ENCODE peak calls at places on chromosomes 1 and 21, in six cellular contexts. Y, H, Q, T, D and U are unnamed samples.

GRCh38 chr1:3902546-3902945 is 2.5 kb upstream of the C1orf174 start:
- DNase-seq in T (no peak), Q (no peak), D (no peak), Y (no peak), H (no peak), U (no peak)

GRCh38 chr1:78408192-78408591 is 82.6 kb upstream of the PTGFR start:
- DNase-seq in T (no peak), H (no peak), Y (peak), D (no peak), Q (no peak), U (no peak)

GRCh38 chr1:81844477-81844876 is 43.7 kb downstream of the ADGRL2 start:
- DNase-seq in Y (no peak), H (no peak), T (no peak), D (no peak), Q (no peak), U (no peak)

GRCh38 chr1:165369255-165369848 is 12.8 kb upstream of the LMX1A start:
- DNase-seq in T (peak), Y (peak), D (peak), H (peak), Q (peak), U (peak)

GRCh38 chr1:59110287-59110686 is 186.6 kb upstream of the FGGY start:
- DNase-seq in D (no peak), Y (no peak), H (no peak), Q (no peak), T (no peak), U (no peak)

GRCh38 chr1:43659384-43659783 is 9.4 kb downstream of the KDM4A start:
- DNase-seq in H (no peak), Y (no peak), D (no peak), Q (no peak), T (no peak), U (no peak)

GRCh38 chr1:235450886-235451457 is 53.3 kb downstream of the B3GALNT2 start:
- DNase-seq in T (no peak), Q (peak), Y (no peak), D (no peak), H (no peak), U (no peak)

GRCh38 chr1:154983776-154984466 is 777 bp downstream of the FLAD1 start:
- DNase-seq in H (no peak), Y (no peak), Q (no peak), T (no peak), D (no peak), U (no peak)

GRCh38 chr1:75539230-75540116 is 71.4 kb downstream of the SLC44A5 start:
- DNase-seq in H (no peak), Y (no peak), T (no peak), Q (peak), D (no peak), U (no peak)

GRCh38 chr1:59150537-59151386 is 146.1 kb upstream of the FGGY start:
- DNase-seq in D (no peak), Y (peak), T (peak), H (peak), Q (peak), U (no peak)

DNA sequence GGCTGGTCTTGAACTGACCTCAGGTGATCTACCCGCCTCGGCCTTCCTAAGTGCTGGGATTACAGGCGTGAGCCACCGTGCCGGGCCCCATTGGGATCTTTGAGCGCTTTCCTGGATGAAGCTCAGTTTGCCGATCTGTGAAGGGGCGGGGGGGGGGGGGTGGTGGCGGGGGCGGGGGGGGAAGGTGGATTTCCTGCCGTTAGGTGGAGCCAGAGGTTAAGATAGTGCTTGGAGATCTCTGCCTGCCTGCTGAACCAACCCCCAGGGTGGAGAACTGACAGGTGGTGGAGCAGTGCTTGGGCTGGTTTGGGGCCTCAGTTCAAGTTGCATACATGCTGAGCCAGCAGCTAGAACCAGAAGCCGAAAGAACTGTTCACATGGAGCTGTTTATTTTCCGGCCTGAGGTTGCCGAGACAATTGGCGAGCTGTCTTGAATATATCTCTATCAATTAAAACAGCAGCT is 1.7 kb downstream of the TMCC2 start:
- DNase-seq in Q (peak), Y (peak), H (peak), D (no peak), T (peak), U (no peak)
- TF ChIP-seq CTCF in Q (no peak), Y (peak), H (no peak), D (peak), T (peak), U (peak)

GRCh38 chr1:31765041-31765467 is 914 bp upstream of the ADGRB2 start:
- DNase-seq in Y (peak), Q (no peak), H (no peak), T (no peak), D (peak), U (no peak)
- TF ChIP-seq CTCF in Y (no peak), Q (no peak), H (peak), T (peak), D (peak), U (no peak)

DNA sequence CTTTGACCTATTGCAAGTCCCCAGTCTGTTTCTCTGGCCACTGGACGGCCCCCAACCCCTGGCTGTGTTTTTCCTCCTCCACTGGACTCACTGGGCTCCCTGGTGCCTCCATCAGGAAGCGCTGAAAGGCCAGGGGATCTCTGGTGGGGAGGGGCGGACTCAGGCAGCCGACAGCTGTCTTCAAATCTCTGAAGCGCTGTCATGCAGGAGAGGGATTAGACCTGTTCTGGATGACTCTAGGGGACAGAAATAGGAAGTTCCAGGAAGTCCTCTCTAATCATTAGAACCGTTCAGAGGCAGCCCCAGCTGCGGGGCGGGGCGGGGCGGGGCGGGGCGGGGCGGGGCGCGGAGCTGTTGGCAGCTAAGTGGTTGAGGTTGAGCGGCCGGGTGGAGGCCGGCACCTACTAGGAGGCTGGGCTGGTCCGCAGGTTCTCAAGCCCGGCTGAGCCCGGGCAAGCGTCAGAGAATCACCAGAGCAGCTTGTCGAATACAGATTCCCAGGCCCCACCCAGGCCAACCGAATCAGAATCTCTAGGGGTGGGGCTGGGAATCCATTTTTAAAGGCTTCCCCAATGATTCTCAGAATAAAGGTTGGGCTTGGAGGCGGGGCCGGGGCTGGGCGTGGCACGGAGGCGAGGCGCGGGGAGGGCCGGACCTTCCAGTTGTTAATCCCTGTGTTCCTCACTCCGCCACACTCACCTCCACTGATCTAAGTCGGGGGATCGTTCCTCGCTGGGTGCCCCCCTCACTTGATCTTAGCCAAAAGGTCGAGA is 11.4 kb upstream of the PHLDA3 start:
- DNase-seq in D (no peak), T (peak), H (peak), Y (peak), Q (peak), U (no peak)
- TF ChIP-seq CTCF in D (no peak), T (no peak), H (peak), Y (no peak), Q (no peak), U (no peak)

DNA sequence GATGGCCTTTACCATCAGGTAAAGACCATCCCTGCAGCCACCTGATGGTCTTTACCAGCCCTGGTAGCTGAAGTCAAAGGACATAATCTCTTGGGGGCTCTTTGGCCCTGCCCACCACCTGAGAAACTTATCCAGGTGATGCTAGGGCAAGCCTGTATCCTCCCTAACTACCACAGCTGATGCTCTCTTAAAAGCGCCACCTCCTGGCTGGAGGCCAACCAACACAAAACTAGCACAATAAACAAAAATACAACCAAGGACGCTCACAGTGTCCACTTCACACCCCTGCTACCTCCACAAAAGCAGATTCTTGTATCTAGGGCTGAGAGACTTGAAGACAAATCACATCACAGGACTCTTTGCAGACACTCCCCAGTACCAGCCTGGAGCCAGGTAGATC is 357.1 kb upstream of the POU3F1 start:
- DNase-seq in Y (no peak), Q (no peak), H (no peak), D (no peak), T (no peak), U (no peak)
- TF ChIP-seq CTCF in Y (no peak), Q (no peak), H (no peak), D (no peak), T (peak), U (no peak)

DNA sequence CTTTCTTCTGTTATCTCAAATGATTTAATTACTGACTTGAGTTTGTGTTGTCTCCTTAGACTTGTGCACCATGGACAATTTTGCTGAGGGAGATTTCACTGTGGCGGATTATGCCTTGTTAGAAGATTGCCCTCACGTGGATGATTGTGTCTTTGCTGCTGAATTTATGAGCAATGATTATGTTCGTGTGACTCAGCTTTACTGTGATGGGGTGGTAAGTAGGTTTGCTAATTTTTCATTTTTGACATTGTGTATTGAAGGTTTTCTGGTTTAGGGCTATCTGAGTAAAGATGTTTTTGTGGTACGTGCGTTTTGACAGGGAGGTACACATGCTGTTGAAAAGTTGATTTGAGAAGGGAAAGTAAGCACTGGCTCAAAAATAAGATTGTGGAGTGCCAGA is 14.1 kb downstream of the TTC3 start:
- DNase-seq in Y (peak), Q (peak), D (no peak), H (peak), T (no peak), U (no peak)
- TF ChIP-seq CTCF in Y (peak), Q (no peak), D (peak), H (peak), T (no peak), U (no peak)